ENCODE peak calls at places on chromosome 13, in nine cellular contexts. N, X, M, C, Q, W, F, G and T are unnamed samples.

GRCh38 chr13:29502391-29503008 is 93.0 kb downstream of the SLC7A1 start:
- DNase-seq in N (no peak), X (no peak), M (no peak), C (peak; percentile 42), Q (no peak), W (no peak), F (no peak), G (peak; percentile 49), T (no peak)

GRCh38 chr13:110303644-110304043 is 3.3 kb downstream of the COL4A1 start:
- DNase-seq in N (peak; percentile 13), X (no peak), M (no peak), C (no peak), Q (no peak), W (no peak), F (no peak), G (no peak), T (no peak)

GRCh38 chr13:30110301-30111070 is 196.9 kb downstream of the KATNAL1 start:
- DNase-seq in N (no peak), X (no peak), M (peak; percentile 64), C (no peak), Q (peak; percentile 57), W (no peak), F (no peak), G (no peak), T (no peak)

GRCh38 chr13:112712451-112712881 is 22.6 kb downstream of the ATP11A start:
- DNase-seq in N (no peak), X (no peak), M (no peak), C (peak; percentile 47), Q (no peak), W (peak; percentile 54), F (no peak), G (no peak), T (no peak)

GRCh38 chr13:43805071-43805468 is 18.3 kb upstream of the ENOX1 start:
- DNase-seq in N (no peak), X (no peak), M (peak; percentile 79), C (no peak), Q (no peak), W (no peak), F (no peak), G (no peak), T (no peak)

GRCh38 chr13:76991432-76991795 is 467 bp upstream of the CLN5 start:
- DNase-seq in N (no peak), X (peak; percentile 46), M (no peak), C (peak; percentile 67), Q (no peak), W (no peak), F (no peak), G (no peak), T (no peak)

GRCh38 chr13:50188696-50189095 is 173.5 kb downstream of the KCNRG start:
- DNase-seq in N (no peak), X (no peak), M (no peak), C (no peak), Q (no peak), W (no peak), F (no peak), G (no peak), T (no peak)

GRCh38 chr13:25901460-25902376 is 150.1 kb downstream of the SHISA2 start:
- DNase-seq in N (no peak), X (no peak), M (no peak), C (no peak), Q (no peak), W (no peak), F (no peak), G (no peak), T (no peak)

GRCh38 chr13:20198781-20199180 is 6.0 kb upstream of the GJB2 start:
- DNase-seq in N (no peak), X (no peak), M (no peak), C (no peak), Q (no peak), W (no peak), F (no peak), G (no peak), T (no peak)

GRCh38 chr13:30832845-30833332 is 73.2 kb upstream of the MEDAG start:
- DNase-seq in N (no peak), X (peak; percentile 94), M (no peak), C (peak; percentile 64), Q (peak; percentile 31), W (peak; percentile 70), F (peak; percentile 81), G (peak; percentile 79), T (no peak)

DNA sequence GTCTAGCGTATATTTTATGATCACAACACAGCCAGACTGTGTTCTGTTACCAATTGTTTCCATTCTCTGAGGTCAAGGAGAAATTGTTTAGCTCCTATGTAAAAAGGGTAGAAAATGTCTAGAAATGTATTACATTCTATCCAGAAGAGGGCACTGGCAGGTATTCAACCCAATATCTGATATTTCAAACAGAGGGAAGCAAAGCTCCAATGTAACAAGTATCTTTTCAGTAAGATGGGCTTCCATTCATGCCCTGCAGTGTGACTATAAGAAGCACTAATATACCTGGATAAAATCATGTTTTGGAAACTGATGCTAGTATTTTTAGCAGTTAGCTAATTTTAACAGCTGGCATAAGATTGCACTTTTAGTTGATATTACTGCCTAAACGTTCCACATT is 312.7 kb downstream of the FGF14 start:
- DNase-seq in N (no peak), X (no peak), M (peak; percentile 3), C (no peak), Q (no peak), W (no peak), F (no peak), G (no peak), T (no peak)
- TF ChIP-seq CTCF in N (no peak), X (no peak), M (peak; percentile 15), C (no peak), Q (no peak), W (no peak), F (peak; percentile 45), G (peak; percentile 20), T (no peak)

DNA sequence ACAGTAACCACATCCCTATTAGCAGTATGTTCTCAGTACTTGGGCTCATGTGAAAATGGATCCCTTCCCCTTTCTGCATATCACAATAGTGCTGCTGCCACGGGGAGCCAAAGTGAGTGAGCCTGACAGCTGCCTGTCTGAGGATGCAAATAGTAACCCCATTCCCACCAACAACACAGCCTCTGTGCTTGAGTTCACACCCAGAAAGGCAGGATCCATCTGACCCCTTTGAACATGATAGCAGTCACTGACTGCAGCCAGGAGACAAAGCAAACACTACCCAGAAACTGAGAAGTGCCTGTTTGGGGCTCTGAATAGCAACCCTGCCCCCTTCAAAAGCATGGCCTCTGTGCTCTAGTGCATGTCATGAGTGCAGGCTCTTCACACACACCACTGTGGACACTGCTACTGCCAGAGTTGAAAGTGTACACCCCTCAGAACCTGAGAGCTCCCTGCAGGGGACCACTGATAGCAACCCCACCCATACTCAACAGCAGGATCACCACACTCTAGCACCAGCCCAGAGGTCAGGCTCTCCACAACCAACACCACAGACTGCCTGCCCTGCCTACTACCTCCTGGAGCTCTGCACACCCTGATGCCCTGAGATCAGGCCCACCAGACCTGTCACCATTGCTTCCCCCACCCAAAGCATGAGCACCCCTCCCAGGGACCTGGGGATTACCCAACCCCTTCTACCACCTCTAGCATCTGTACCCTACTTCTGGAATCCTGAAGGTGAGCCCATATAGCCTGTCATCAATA is 1563.5 kb upstream of the PRR20A start:
- DNase-seq in N (no peak), X (no peak), M (no peak), C (no peak), Q (no peak), W (no peak), F (no peak), G (no peak), T (no peak)
- H3K4me3 ChIP-seq in N (no peak overlapping the region), X (no peak overlapping the region), M (no peak overlapping the region), C (no peak overlapping the region), Q (no peak overlapping the region), W (no peak overlapping the region), F (no peak overlapping the region), G (no peak overlapping the region), T (no peak overlapping the region)

DNA sequence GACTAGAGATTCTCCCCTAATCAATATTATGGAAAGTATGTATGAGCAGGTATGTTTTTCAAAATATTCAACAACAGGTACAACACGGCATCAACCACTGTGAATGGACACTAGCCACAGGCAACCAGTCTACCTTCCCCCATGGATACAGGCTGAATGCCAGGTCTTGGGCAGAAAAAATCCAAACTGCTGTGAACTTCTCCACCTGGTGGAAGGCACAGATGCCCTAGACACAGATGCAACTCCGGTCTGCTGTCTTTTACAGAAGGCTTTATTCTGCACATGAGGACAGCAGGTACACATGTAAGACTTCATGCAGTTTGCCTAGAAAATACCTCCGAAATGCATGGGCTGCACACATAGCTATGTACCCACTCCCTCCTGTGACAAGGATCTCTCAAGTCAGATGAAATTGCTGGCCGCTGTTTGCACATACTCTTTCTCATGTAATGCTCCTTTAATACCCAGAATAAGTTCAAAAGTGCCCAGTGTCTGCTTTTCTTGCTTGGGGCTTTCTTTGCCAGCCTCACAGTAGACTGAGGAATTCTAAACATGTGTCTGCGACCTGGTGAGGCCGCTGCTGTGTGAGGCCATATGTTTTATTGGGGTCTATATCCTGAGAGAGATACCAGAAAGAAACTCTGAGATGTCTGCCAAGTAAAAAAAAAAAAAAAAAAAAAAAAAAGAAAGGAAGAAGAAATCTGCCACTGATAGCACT is 325.9 kb downstream of the FOXO1 start:
- DNase-seq in N (no peak), X (no peak), M (peak; percentile 3), C (no peak), Q (no peak), W (peak; percentile 28), F (no peak), G (no peak), T (no peak)
- TF ChIP-seq CTCF in N (no peak), X (no peak), M (peak; percentile 5), C (no peak), Q (no peak), W (no peak), F (peak; percentile 32), G (no peak), T (no peak)

GRCh38 chr13:63117710-63118109 is 1702.1 kb upstream of the PCDH20 start:
- DNase-seq in N (no peak), X (no peak), M (no peak), C (no peak), Q (no peak), W (no peak), F (no peak), G (no peak), T (no peak)
- H3K4me3 ChIP-seq in N (no peak overlapping the region), X (no peak overlapping the region), M (no peak overlapping the region), C (no peak overlapping the region), Q (no peak overlapping the region), W (no peak overlapping the region), F (no peak overlapping the region), G (no peak overlapping the region), T (no peak overlapping the region)

DNA sequence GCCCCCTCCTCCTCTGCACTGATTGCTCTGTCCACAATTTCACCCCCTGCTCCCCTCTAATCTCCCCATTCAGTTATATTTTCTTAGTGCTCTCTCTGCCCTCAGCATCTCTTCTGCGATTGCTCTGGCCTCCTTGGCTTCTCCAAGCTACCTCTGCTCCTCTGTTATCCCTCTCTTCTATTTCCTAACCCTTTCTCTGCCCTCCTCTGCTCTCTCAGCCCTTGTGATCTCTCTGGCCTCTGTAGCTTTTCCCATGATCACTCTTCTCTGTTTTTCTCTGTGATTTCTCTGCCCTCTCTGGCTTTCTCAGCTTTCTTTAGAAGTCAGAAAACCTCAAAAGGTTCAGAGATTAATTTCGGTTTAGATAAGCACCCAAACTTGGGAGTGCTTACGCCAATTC is 795.1 kb downstream of the DIAPH3 start:
- DNase-seq in N (no peak), X (no peak), M (no peak), C (no peak), Q (no peak), W (no peak), F (no peak), G (no peak), T (no peak)
- TF ChIP-seq CTCF in N (no peak), X (no peak), M (no peak), C (no peak), Q (no peak), W (no peak), F (no peak), G (no peak), T (no peak)